ENCODE peak calls at places on chromosomes 7 and 10, in seven cellular contexts. One of them, this sample, is unnamed.

GRCh38 chr7:4416436-4417092 is 265.5 kb upstream of the FOXK1 start:
- DNase-seq in IMR-90: no peak
- DNase-seq in trophoblast cell: peak
- DNase-seq in H9: no peak
- DNase-seq in mesenchymal stem cell: no peak
- DNase-seq in neuronal stem cell: no peak
- DNase-seq in H1: no peak
- DNase-seq in this sample: no peak

GRCh38 chr7:8387551-8388256 is 45.7 kb upstream of the NXPH1 start:
- DNase-seq in mesenchymal stem cell: no peak
- DNase-seq in H1: no peak
- DNase-seq in H9: no peak
- DNase-seq in trophoblast cell: no peak
- DNase-seq in neuronal stem cell: no peak
- DNase-seq in IMR-90: no peak
- DNase-seq in this sample: no peak

GRCh38 chr7:18320971-18321567 is 174.5 kb upstream of the HDAC9 start:
- DNase-seq in mesenchymal stem cell: peak
- DNase-seq in H9: no peak
- DNase-seq in trophoblast cell: peak
- DNase-seq in IMR-90: peak
- DNase-seq in neuronal stem cell: peak
- DNase-seq in H1: no peak
- DNase-seq in this sample: peak

GRCh38 chr7:13091974-13092707 is 404.7 kb downstream of the ARL4A start:
- DNase-seq in H1: no peak
- DNase-seq in trophoblast cell: no peak
- DNase-seq in mesenchymal stem cell: peak
- DNase-seq in IMR-90: peak
- DNase-seq in neuronal stem cell: no peak
- DNase-seq in H9: no peak
- DNase-seq in this sample: peak

GRCh38 chr7:79458796-79459195 is 5.3 kb upstream of the MAGI2 start:
- DNase-seq in trophoblast cell: no peak
- DNase-seq in mesenchymal stem cell: peak
- DNase-seq in neuronal stem cell: no peak
- DNase-seq in H1: no peak
- DNase-seq in H9: no peak
- DNase-seq in IMR-90: peak
- DNase-seq in this sample: no peak

GRCh38 chr7:19957664-19958063 is 184.2 kb upstream of the TMEM196 start:
- DNase-seq in neuronal stem cell: no peak
- DNase-seq in H1: no peak
- DNase-seq in trophoblast cell: peak
- DNase-seq in mesenchymal stem cell: peak
- DNase-seq in IMR-90: no peak
- DNase-seq in H9: no peak
- DNase-seq in this sample: no peak

GRCh38 chr10:98309366-98310355 is 41.7 kb upstream of the LOXL4 start:
- DNase-seq in IMR-90: peak
- DNase-seq in H1: peak
- DNase-seq in trophoblast cell: peak
- DNase-seq in H9: peak
- DNase-seq in mesenchymal stem cell: peak
- DNase-seq in neuronal stem cell: peak
- DNase-seq in this sample: peak

GRCh38 chr7:12322287-12322902 is 81.3 kb downstream of the VWDE start:
- DNase-seq in trophoblast cell: peak
- DNase-seq in mesenchymal stem cell: peak
- DNase-seq in IMR-90: peak
- DNase-seq in neuronal stem cell: no peak
- DNase-seq in H9: no peak
- DNase-seq in H1: no peak
- DNase-seq in this sample: peak

GRCh38 chr7:149883452-149883861 is 9.7 kb downstream of the ATP6V0E2 start:
- DNase-seq in mesenchymal stem cell: peak
- DNase-seq in H1: peak
- DNase-seq in H9: peak
- DNase-seq in IMR-90: peak
- DNase-seq in trophoblast cell: peak
- DNase-seq in neuronal stem cell: peak
- DNase-seq in this sample: peak

GRCh38 chr7:1889556-1890181 is 219.6 kb downstream of the ELFN1 start:
- DNase-seq in mesenchymal stem cell: peak
- DNase-seq in IMR-90: peak
- DNase-seq in H9: no peak
- DNase-seq in trophoblast cell: no peak
- DNase-seq in neuronal stem cell: no peak
- DNase-seq in H1: no peak
- DNase-seq in this sample: no peak

GRCh38 chr7:138875794-138876193 is 77.8 kb upstream of the ATP6V0A4 start:
- DNase-seq in mesenchymal stem cell: peak
- DNase-seq in neuronal stem cell: no peak
- DNase-seq in H1: no peak
- DNase-seq in IMR-90: peak
- DNase-seq in H9: no peak
- DNase-seq in trophoblast cell: peak
- DNase-seq in this sample: no peak

GRCh38 chr7:37031571-37032257 is 307.4 kb upstream of the AOAH start:
- DNase-seq in mesenchymal stem cell: peak
- DNase-seq in H9: peak
- DNase-seq in IMR-90: peak
- DNase-seq in neuronal stem cell: peak
- DNase-seq in trophoblast cell: peak
- DNase-seq in H1: no peak
- DNase-seq in this sample: peak

GRCh38 chr10:71351628-71352319 is 32.7 kb downstream of the SLC29A3 start:
- DNase-seq in neuronal stem cell: no peak
- DNase-seq in trophoblast cell: no peak
- DNase-seq in IMR-90: no peak
- DNase-seq in H1: no peak
- DNase-seq in mesenchymal stem cell: no peak
- DNase-seq in H9: no peak
- DNase-seq in this sample: no peak

GRCh38 chr7:114825423-114825951 is 96.4 kb upstream of the MDFIC start:
- DNase-seq in mesenchymal stem cell: no peak
- DNase-seq in H9: peak
- DNase-seq in IMR-90: no peak
- DNase-seq in trophoblast cell: no peak
- DNase-seq in neuronal stem cell: no peak
- DNase-seq in H1: peak
- DNase-seq in this sample: peak

GRCh38 chr10:132185601-132186487 is 904 bp upstream of the DPYSL4 start:
- DNase-seq in neuronal stem cell: peak
- DNase-seq in trophoblast cell: no peak
- DNase-seq in H9: peak
- DNase-seq in H1: peak
- DNase-seq in IMR-90: peak
- DNase-seq in mesenchymal stem cell: peak
- DNase-seq in this sample: peak

GRCh38 chr7:80361948-80362347 is 149.9 kb downstream of the GNAT3 start:
- DNase-seq in H9: no peak
- DNase-seq in trophoblast cell: peak
- DNase-seq in mesenchymal stem cell: no peak
- DNase-seq in IMR-90: no peak
- DNase-seq in neuronal stem cell: no peak
- DNase-seq in H1: no peak
- DNase-seq in this sample: peak

GRCh38 chr10:131934769-131935168 is 34.0 kb downstream of the PPP2R2D start:
- DNase-seq in IMR-90: no peak
- DNase-seq in trophoblast cell: no peak
- DNase-seq in mesenchymal stem cell: no peak
- DNase-seq in H1: no peak
- DNase-seq in neuronal stem cell: no peak
- DNase-seq in H9: no peak
- DNase-seq in this sample: peak

GRCh38 chr7:3397324-3397723 is 96.3 kb downstream of the SDK1 start:
- DNase-seq in mesenchymal stem cell: no peak
- DNase-seq in H9: no peak
- DNase-seq in H1: no peak
- DNase-seq in IMR-90: no peak
- DNase-seq in trophoblast cell: no peak
- DNase-seq in neuronal stem cell: no peak
- DNase-seq in this sample: no peak

GRCh38 chr10:100943508-100943907 is 25.8 kb upstream of the SEMA4G start:
- DNase-seq in neuronal stem cell: no peak
- DNase-seq in mesenchymal stem cell: no peak
- DNase-seq in IMR-90: no peak
- DNase-seq in H1: no peak
- DNase-seq in H9: no peak
- DNase-seq in trophoblast cell: no peak
- DNase-seq in this sample: no peak

GRCh38 chr10:126242352-126243260 is 145.7 kb downstream of the ADAM12 start:
- DNase-seq in trophoblast cell: no peak
- DNase-seq in IMR-90: peak
- DNase-seq in H1: no peak
- DNase-seq in mesenchymal stem cell: peak
- DNase-seq in H9: no peak
- DNase-seq in neuronal stem cell: no peak
- DNase-seq in this sample: no peak

GRCh38 chr10:34176351-34176750 is 638.7 kb downstream of the PARD3 start:
- DNase-seq in neuronal stem cell: no peak
- DNase-seq in H1: no peak
- DNase-seq in H9: no peak
- DNase-seq in mesenchymal stem cell: no peak
- DNase-seq in IMR-90: no peak
- DNase-seq in trophoblast cell: no peak
- DNase-seq in this sample: no peak

GRCh38 chr7:22990588-22990949 is 23.4 kb downstream of the HYCC1 start:
- DNase-seq in H1: no peak
- DNase-seq in mesenchymal stem cell: peak
- DNase-seq in H9: no peak
- DNase-seq in trophoblast cell: no peak
- DNase-seq in neuronal stem cell: no peak
- DNase-seq in IMR-90: peak
- DNase-seq in this sample: peak

GRCh38 chr7:51108134-51108533 is 208.5 kb downstream of the COBL start:
- DNase-seq in IMR-90: no peak
- DNase-seq in mesenchymal stem cell: no peak
- DNase-seq in neuronal stem cell: no peak
- DNase-seq in H1: peak
- DNase-seq in H9: no peak
- DNase-seq in trophoblast cell: no peak
- DNase-seq in this sample: no peak

GRCh38 chr7:85424298-85424697 is 237.4 kb upstream of the SEMA3D start:
- DNase-seq in H9: no peak
- DNase-seq in IMR-90: no peak
- DNase-seq in trophoblast cell: no peak
- DNase-seq in mesenchymal stem cell: no peak
- DNase-seq in neuronal stem cell: no peak
- DNase-seq in H1: no peak
- DNase-seq in this sample: no peak
- H3K9ac ChIP-seq in H9: no peak
- H3K9ac ChIP-seq in IMR-90: no peak
- H3K9ac ChIP-seq in trophoblast cell: no peak
- H3K9ac ChIP-seq in mesenchymal stem cell: no peak
- H3K9ac ChIP-seq in neuronal stem cell: no peak
- H3K9ac ChIP-seq in H1: no peak
- H3K9ac ChIP-seq in this sample: no peak

DNA sequence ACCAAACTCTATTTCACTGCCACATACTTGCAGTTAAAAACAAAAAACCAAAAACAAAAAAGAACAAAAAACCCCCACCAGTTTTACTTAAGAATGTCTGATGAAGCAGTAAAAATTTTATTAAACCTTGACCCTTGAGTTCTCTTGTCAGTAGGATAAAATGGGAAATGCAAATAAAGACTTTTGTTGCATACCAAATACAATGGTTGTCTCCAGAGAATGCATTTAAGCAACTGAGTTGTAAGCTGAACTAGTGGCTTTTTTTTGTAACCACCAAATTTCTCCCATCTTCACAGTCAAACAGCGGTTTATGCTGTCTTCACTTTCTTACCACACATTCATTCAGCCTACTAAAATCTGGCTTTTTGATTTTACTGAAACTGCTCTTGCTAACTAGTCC is 3.1 kb downstream of the SYPL1 start:
- DNase-seq in trophoblast cell: no peak
- DNase-seq in neuronal stem cell: no peak
- DNase-seq in H1: no peak
- DNase-seq in H9: no peak
- DNase-seq in IMR-90: no peak
- DNase-seq in mesenchymal stem cell: no peak
- DNase-seq in this sample: no peak
- H3K18ac ChIP-seq in trophoblast cell: no peak
- H3K18ac ChIP-seq in neuronal stem cell: no peak
- H3K18ac ChIP-seq in H1: no peak
- H3K18ac ChIP-seq in H9: no peak
- H3K18ac ChIP-seq in IMR-90: no peak
- H3K18ac ChIP-seq in mesenchymal stem cell: no peak
- H3K18ac ChIP-seq in this sample: no peak

DNA sequence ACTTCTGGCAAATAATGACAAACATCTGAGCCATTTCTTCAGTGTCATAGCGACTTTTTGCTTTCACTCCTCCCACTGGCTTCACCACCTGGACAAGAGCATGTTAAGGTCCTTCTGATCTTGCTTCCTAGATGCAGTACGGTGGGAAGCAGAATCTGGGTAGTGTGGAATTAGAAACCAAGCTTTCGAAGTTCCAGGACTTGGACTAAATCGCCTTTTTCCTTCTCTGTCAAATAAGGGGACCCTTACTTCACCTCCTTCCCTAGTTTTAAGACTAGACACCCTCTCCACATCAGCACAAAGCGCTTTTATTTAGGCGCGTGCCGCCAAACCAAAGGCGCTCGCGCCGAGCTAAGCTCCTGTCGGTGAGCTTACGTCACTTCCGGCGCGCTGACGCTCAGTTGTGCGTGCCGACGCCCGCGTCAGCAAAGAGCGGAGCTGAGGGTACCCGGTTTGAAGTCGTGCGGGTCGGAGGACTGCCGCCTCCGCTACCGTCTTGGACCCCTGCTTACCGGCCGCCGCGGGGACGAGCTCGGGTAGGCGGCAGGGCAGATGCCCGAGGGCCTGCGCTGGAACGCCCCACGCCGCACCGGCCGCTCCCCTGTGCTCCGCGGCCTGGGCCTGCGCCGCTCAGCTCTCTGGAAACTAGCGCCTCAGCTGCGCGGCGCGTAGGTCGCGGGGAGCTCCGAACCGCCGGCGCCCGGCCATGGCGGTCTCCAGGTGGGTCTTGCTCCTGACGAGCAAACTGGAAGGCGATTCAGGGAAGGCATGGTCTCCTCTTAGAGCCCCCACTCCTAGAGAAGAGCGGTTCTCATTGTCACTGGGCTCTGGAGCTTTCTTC is at the start of gene BTAF1:
- DNase-seq in mesenchymal stem cell: peak
- DNase-seq in IMR-90: peak
- DNase-seq in neuronal stem cell: peak
- DNase-seq in H9: peak
- DNase-seq in H1: peak
- DNase-seq in trophoblast cell: peak
- DNase-seq in this sample: peak
- H3K9ac ChIP-seq in mesenchymal stem cell: peak
- H3K9ac ChIP-seq in IMR-90: peak
- H3K9ac ChIP-seq in neuronal stem cell: peak
- H3K9ac ChIP-seq in H9: peak
- H3K9ac ChIP-seq in H1: peak
- H3K9ac ChIP-seq in trophoblast cell: peak
- H3K9ac ChIP-seq in this sample: peak

DNA sequence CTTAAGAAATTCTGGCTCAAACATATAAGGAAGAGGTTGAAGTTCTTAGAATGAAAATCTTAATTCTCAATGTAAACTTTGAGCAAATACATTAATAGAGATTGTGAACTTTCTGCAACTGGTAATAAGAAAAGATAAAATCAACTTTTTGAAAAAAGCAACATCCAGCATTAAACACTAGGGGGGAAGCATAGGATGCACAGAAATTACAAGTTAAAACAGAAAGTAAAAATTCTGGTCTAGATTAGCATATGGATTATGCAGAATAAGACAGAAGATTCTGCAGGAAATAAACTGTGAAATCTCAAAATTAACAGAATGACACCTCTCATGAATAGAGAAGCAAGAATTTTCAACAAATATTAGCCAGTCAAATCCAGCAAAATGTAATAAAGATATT is 38.0 kb upstream of the CAV2 start:
- DNase-seq in trophoblast cell: no peak
- DNase-seq in mesenchymal stem cell: no peak
- DNase-seq in IMR-90: no peak
- DNase-seq in neuronal stem cell: no peak
- DNase-seq in H9: no peak
- DNase-seq in H1: no peak
- DNase-seq in this sample: no peak
- H3K18ac ChIP-seq in trophoblast cell: no peak
- H3K18ac ChIP-seq in mesenchymal stem cell: no peak
- H3K18ac ChIP-seq in IMR-90: no peak
- H3K18ac ChIP-seq in neuronal stem cell: no peak
- H3K18ac ChIP-seq in H9: no peak
- H3K18ac ChIP-seq in H1: no peak
- H3K18ac ChIP-seq in this sample: no peak